ENCODE peak calls at places on chromosome 18, in ten cellular contexts. V is BE2C; M is lower lobe of right lung; G is dorsolateral prefrontal cortex; X is PC-9; B is gastrocnemius medialis; Z is CD8-positive, alpha-beta T cell; C is GM23338; P is breast epithelium; I is AG09309. O is an unnamed sample.

GRCh38 chr18:51196116-51196810 is 1.2 kb downstream of the MEX3C start:
- DNase-seq in I (no peak), B (peak; percentile 38), P (peak; percentile 62), Z (peak; percentile 59), M (peak; percentile 72), C (no peak), G (no peak), V (peak; percentile 8), X (peak; percentile 8), O (peak; percentile 50)

GRCh38 chr18:58639751-58640427 is 11.0 kb upstream of the ALPK2 start:
- DNase-seq in I (peak; percentile 76), P (no peak), M (no peak), X (no peak), G (no peak), Z (no peak), C (peak; percentile 68), B (no peak), V (no peak), O (no peak)

GRCh38 chr18:59456657-59457056 is 97.6 kb upstream of the LMAN1 start:
- DNase-seq in X (no peak), I (no peak), G (no peak), V (no peak), M (no peak), C (no peak), Z (no peak), B (no peak), P (no peak), O (no peak)

GRCh38 chr18:64713284-64713683 is 564.4 kb upstream of the LINC00305 start:
- DNase-seq in Z (no peak), C (no peak), G (no peak), X (no peak), I (no peak), B (peak; percentile 19), P (no peak), M (no peak), V (no peak), O (no peak)

GRCh38 chr18:681985-682384 is 24.5 kb downstream of the TYMS start:
- DNase-seq in G (no peak), C (no peak), X (no peak), P (no peak), V (no peak), I (no peak), M (no peak), Z (peak; percentile 57), B (no peak), O (no peak)

GRCh38 chr18:38948436-38948835 is 1382.8 kb upstream of the CELF4 start:
- DNase-seq in Z (no peak), G (no peak), V (no peak), M (no peak), C (no peak), B (no peak), P (no peak), I (no peak), X (no peak), O (no peak)

GRCh38 chr18:64659186-64659585 is 510.3 kb upstream of the LINC00305 start:
- DNase-seq in X (no peak), I (no peak), Z (no peak), P (no peak), M (no peak), B (no peak), G (no peak), C (no peak), V (no peak), O (no peak)

GRCh38 chr18:48621240-48621639 is 82.4 kb downstream of the CTIF start:
- DNase-seq in C (no peak), V (no peak), M (no peak), Z (no peak), I (peak; percentile 20), G (no peak), B (no peak), X (no peak), P (no peak), O (no peak)

GRCh38 chr18:75205760-75206109 is 3.2 kb downstream of the PTGR3 start:
- DNase-seq in G (no peak), Z (no peak), I (no peak), M (no peak), V (no peak), C (peak; percentile 68), P (no peak), X (no peak), B (no peak), O (no peak)

GRCh38 chr18:22710628-22711380 is 222.3 kb upstream of the RBBP8 start:
- DNase-seq in G (no peak), P (no peak), C (peak; percentile 24), V (no peak), I (peak; percentile 42), Z (no peak), M (no peak), X (peak; percentile 37), B (no peak), O (peak; percentile 26)

GRCh38 chr18:62450546-62451395 is 72.1 kb upstream of the ZCCHC2 start:
- DNase-seq in C (no peak), X (peak; percentile 75), P (peak; percentile 38), Z (no peak), V (peak; percentile 60), B (peak; percentile 94), M (peak; percentile 77), I (peak; percentile 46), G (no peak), O (peak; percentile 87)

GRCh38 chr18:51429644-51430043 is 232.2 kb upstream of the MEX3C start:
- DNase-seq in M (no peak), I (no peak), V (no peak), G (no peak), X (no peak), P (no peak), Z (no peak), C (no peak), B (no peak), O (no peak)

GRCh38 chr18:48662021-48662661 is 123.3 kb downstream of the CTIF start:
- DNase-seq in B (no peak), P (no peak), I (no peak), V (no peak), M (no peak), X (peak; percentile 54), Z (no peak), C (peak; percentile 42), G (no peak), O (peak; percentile 38)

GRCh38 chr18:40608220-40608619 is 1346.8 kb upstream of the PIK3C3 start:
- DNase-seq in M (no peak), Z (no peak), I (no peak), C (no peak), X (no peak), B (no peak), G (no peak), V (no peak), P (no peak), O (no peak)

GRCh38 chr18:61677435-61677830 is 215.4 kb downstream of the RNF152 start:
- DNase-seq in I (no peak), V (no peak), C (no peak), Z (no peak), X (no peak), M (no peak), G (no peak), P (no peak), B (no peak), O (no peak)

GRCh38 chr18:78980777-78981651 is 1.4 kb downstream of the SALL3 start:
- DNase-seq in G (no peak), C (peak; percentile 34), M (no peak), X (no peak), Z (no peak), I (no peak), V (no peak), P (no peak), B (no peak), O (no peak)

DNA sequence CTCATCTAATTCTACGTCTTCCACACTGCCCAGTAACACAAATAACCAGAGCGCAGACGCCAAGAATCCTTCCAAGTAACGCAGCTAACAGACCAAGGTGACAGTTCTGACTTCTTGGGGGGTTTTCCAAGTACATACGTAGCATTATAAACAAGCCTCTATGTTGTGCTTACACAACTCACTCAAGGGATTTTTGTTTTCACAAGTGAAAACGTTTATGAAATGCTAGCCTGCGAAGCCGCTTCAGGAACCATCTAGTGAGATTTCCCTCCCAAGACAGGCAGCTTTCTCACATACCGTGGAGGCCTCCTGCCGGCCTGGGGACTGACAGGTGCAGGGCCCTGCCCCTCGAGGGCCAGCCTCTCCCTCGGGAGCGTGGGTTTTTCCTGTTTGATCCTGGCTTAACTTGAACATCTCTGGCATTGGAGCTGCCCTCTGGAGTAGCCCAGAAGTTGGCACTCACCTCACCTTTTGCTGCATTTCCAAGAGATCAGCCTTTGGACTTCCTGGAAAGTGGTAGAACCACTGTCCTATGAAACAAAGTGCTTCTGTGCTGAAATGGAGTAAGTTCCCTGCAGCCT is 151.1 kb downstream of the MBP start:
- DNase-seq in C (no peak), M (no peak), V (no peak), X (no peak), P (no peak), I (no peak), B (no peak), G (no peak), Z (no peak), O (no peak)
- H3K4me3 ChIP-seq in C (no peak overlapping the region), M (no peak overlapping the region), V (no peak overlapping the region), X (no peak overlapping the region), P (no peak overlapping the region), I (no peak overlapping the region), B (no peak overlapping the region), G (no peak overlapping the region), Z (no peak overlapping the region), O (no peak overlapping the region)

GRCh38 chr18:12283666-12284065 is 24.4 kb upstream of the TUBB6 start:
- DNase-seq in I (no peak), Z (no peak), C (no peak), M (no peak), P (no peak), X (no peak), B (no peak), G (no peak), V (no peak), O (no peak)
- H3K4me3 ChIP-seq in I (no peak overlapping the region), Z (no peak overlapping the region), C (no peak overlapping the region), M (no peak overlapping the region), P (no peak overlapping the region), X (no peak overlapping the region), B (no peak overlapping the region), G (no peak overlapping the region), V (no peak overlapping the region), O (no peak overlapping the region)

GRCh38 chr18:3995476-3996102 is 459.5 kb downstream of the DLGAP1 start:
- DNase-seq in I (peak; percentile 38), M (no peak), G (no peak), Z (peak; percentile 47), V (peak; percentile 24), X (peak; percentile 45), B (no peak), P (peak; percentile 22), C (peak; percentile 92), O (peak; percentile 69)
- H3K4me3 ChIP-seq in I (no peak overlapping the region), M (no peak overlapping the region), G (peak overlapping the region; percentile 45), Z (no peak overlapping the region), V (no peak overlapping the region), X (no peak overlapping the region), B (no peak overlapping the region), P (no peak overlapping the region), C (no peak overlapping the region), O (no peak overlapping the region)

DNA sequence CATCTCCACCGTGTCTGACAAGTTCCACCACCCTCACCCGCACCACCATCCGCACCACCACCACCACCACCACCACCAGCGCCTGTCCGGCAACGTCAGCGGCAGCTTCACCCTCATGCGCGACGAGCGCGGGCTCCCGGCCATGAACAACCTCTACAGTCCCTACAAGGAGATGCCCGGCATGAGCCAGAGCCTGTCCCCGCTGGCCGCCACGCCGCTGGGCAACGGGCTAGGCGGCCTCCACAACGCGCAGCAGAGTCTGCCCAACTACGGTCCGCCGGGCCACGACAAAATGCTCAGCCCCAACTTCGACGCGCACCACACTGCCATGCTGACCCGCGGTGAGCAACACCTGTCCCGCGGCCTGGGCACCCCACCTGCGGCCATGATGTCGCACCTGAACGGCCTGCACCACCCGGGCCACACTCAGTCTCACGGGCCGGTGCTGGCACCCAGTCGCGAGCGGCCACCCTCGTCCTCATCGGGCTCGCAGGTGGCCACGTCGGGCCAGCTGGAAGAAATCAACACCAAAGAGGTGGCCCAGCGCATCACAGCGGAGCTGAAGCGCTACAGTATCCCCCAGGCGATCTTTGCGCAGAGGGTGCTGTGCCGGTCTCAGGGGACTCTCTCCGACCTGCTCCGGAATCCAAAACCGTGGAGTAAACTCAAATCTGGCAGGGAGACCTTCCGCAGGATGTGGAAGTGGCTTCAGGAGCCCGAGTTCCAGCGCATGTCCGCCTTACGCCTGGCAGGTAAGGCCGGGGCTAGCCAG is 1.2 kb downstream of the ONECUT2 start:
- DNase-seq in Z (no peak), X (no peak), G (no peak), B (no peak), C (peak; percentile 52), I (no peak), P (no peak), M (no peak), V (peak; percentile 24), O (no peak)
- H3K4me3 ChIP-seq in Z (no peak overlapping the region), X (peak overlapping the region; percentile 69), G (peak overlapping the region; percentile 51), B (no peak overlapping the region), C (peak overlapping the region; percentile 71), I (no peak overlapping the region), P (peak overlapping the region; percentile 70), M (no peak overlapping the region), V (peak overlapping the region; percentile 81), O (peak overlapping the region; percentile 2)

O was measured in body of pancreas.